ENCODE peak calls at places on chromosomes 7 and 10, in ten cellular contexts. H is hypothalamus; S is HL-60; Q is fibroblast of pulmonary artery; Y is C1 segment of cervical spinal cord; J is chondrocyte; N is activated T-helper 1 cell treated with anti-CD3 and anti-CD28 coated beads, Interleukin-2, amount 50 U/mL, for 16 hours; D is G401; F is Right ventricle myocardium inferior; T is ELF-1. U is an unnamed sample.

GRCh38 chr7:149855368-149856305 is 17.5 kb downstream of the ZNF862 start:
- DNase-seq in N (no peak), Y (no peak), S (no peak), Q (peak; percentile 63), T (peak; percentile 69), D (peak; percentile 71), J (no peak), H (no peak), F (no peak), U (peak; percentile 71)

GRCh38 chr10:64209574-64209973 is 688.4 kb downstream of the REEP3 start:
- DNase-seq in Y (no peak), H (no peak), Q (peak; percentile 23), J (no peak), S (no peak), T (no peak), N (no peak), D (peak; percentile 72), F (no peak), U (no peak)

GRCh38 chr10:63675171-63675570 is 154.0 kb downstream of the REEP3 start:
- DNase-seq in F (no peak), T (no peak), J (no peak), Q (peak; percentile 49), N (no peak), S (no peak), H (peak; percentile 7), Y (no peak), D (no peak), U (no peak)

GRCh38 chr10:96664563-96664962 is 55.8 kb downstream of the PIK3AP1 start:
- DNase-seq in S (peak; percentile 60), J (no peak), H (no peak), T (no peak), Y (no peak), D (no peak), Q (no peak), N (no peak), F (no peak), U (no peak)

GRCh38 chr10:133422821-133423771 is 1.3 kb downstream of the SPRN start:
- DNase-seq in S (no peak), N (no peak), J (no peak), T (no peak), D (peak; percentile 32), Y (no peak), H (no peak), F (peak; percentile 67), Q (no peak), U (no peak)

GRCh38 chr10:93420091-93420490 is 62.0 kb downstream of the MYOF start:
- DNase-seq in D (peak; percentile 78), S (no peak), H (no peak), J (no peak), Q (no peak), Y (no peak), F (no peak), N (no peak), T (peak; percentile 47), U (peak; percentile 66)

GRCh38 chr7:24721378-24722030 is 35.8 kb downstream of the GSDME start:
- DNase-seq in J (no peak), Y (no peak), T (no peak), S (no peak), N (no peak), H (no peak), F (no peak), Q (no peak), D (no peak), U (no peak)

GRCh38 chr10:124998624-124999291 is 56.8 kb downstream of the ZRANB1 start:
- DNase-seq in J (peak; percentile 76), T (no peak), D (no peak), N (no peak), Q (no peak), H (no peak), F (no peak), Y (no peak), S (no peak), U (no peak)

GRCh38 chr10:79049931-79050895 is 18.6 kb upstream of the ZMIZ1 start:
- DNase-seq in D (no peak), J (peak; percentile 63), F (no peak), N (no peak), Q (peak; percentile 10), S (no peak), H (no peak), T (no peak), Y (no peak), U (no peak)

GRCh38 chr7:95859434-95859833 is 87.1 kb downstream of the DYNC1I1 start:
- DNase-seq in J (peak; percentile 95), S (no peak), Q (peak; percentile 26), H (no peak), Y (no peak), N (no peak), F (no peak), D (no peak), T (peak; percentile 89), U (no peak)

GRCh38 chr10:88913803-88914202 is 33.8 kb downstream of the STAMBPL1 start:
- DNase-seq in T (no peak), H (no peak), N (no peak), Y (no peak), S (no peak), D (peak; percentile 87), F (no peak), Q (no peak), J (no peak), U (no peak)

GRCh38 chr7:45978731-45979211 is 57.7 kb upstream of the IGFBP3 start:
- DNase-seq in Q (peak; percentile 21), F (no peak), S (no peak), D (no peak), N (no peak), H (no peak), Y (no peak), T (no peak), J (no peak), U (no peak)